ENCODE peak calls at places on chromosome 7, in four cellular contexts. One of them, this sample, is unnamed.
A peak's percentile ranks its signal among the peaks of the same experiment; 100 is the strongest.

GRCh38 chr7:125876436-125876835 is 946.8 kb upstream of the POT1 start:
- DNase-seq in OCI-LY7: no peak
- DNase-seq in mammary epithelial cell: peak; percentile 35
- DNase-seq in HepG2: no peak
- DNase-seq in this sample: no peak

GRCh38 chr7:107813524-107813923 is 10.5 kb upstream of the SLC26A3 start:
- DNase-seq in OCI-LY7: no peak
- DNase-seq in mammary epithelial cell: no peak
- DNase-seq in HepG2: no peak
- DNase-seq in this sample: no peak

GRCh38 chr7:72435366-72435765 is 23.2 kb upstream of the CALN1 start:
- DNase-seq in OCI-LY7: no peak
- DNase-seq in mammary epithelial cell: no peak
- DNase-seq in HepG2: no peak
- DNase-seq in this sample: peak; percentile 10

GRCh38 chr7:27111753-27112277 is 9.3 kb upstream of the HOXA2 start:
- DNase-seq in OCI-LY7: no peak
- DNase-seq in mammary epithelial cell: no peak
- DNase-seq in HepG2: no peak
- DNase-seq in this sample: no peak

GRCh38 chr7:86664486-86664885 is 20.8 kb downstream of the GRM3 start:
- DNase-seq in OCI-LY7: no peak
- DNase-seq in mammary epithelial cell: no peak
- DNase-seq in HepG2: no peak
- DNase-seq in this sample: no peak

GRCh38 chr7:50497968-50498367 is 47.8 kb upstream of the FIGNL1 start:
- DNase-seq in OCI-LY7: no peak
- DNase-seq in mammary epithelial cell: peak; percentile 48
- DNase-seq in HepG2: no peak
- DNase-seq in this sample: no peak

GRCh38 chr7:73966941-73967831 is 60.8 kb upstream of the ELN start:
- DNase-seq in OCI-LY7: no peak
- DNase-seq in mammary epithelial cell: no peak
- DNase-seq in HepG2: no peak
- DNase-seq in this sample: no peak

GRCh38 chr7:124764847-124765400 is 668 bp downstream of the GPR37 start:
- DNase-seq in OCI-LY7: no peak
- DNase-seq in mammary epithelial cell: peak; percentile 2
- DNase-seq in HepG2: no peak
- DNase-seq in this sample: peak; percentile 26

GRCh38 chr7:145082366-145083240 is 246.8 kb upstream of the TPK1 start:
- DNase-seq in OCI-LY7: peak; percentile 40
- DNase-seq in mammary epithelial cell: no peak
- DNase-seq in HepG2: no peak
- DNase-seq in this sample: no peak

GRCh38 chr7:80918909-80919721 is at the start of gene SEMA3C:
- DNase-seq in OCI-LY7: no peak
- DNase-seq in mammary epithelial cell: peak; percentile 97
- DNase-seq in HepG2: peak; percentile 65
- DNase-seq in this sample: peak; percentile 96

GRCh38 chr7:112452102-112452888 is 2.0 kb downstream of the IFRD1 start:
- DNase-seq in OCI-LY7: peak; percentile 60
- DNase-seq in mammary epithelial cell: peak; percentile 36
- DNase-seq in HepG2: peak; percentile 42
- DNase-seq in this sample: peak; percentile 62

GRCh38 chr7:3730271-3730670 is 429.2 kb downstream of the SDK1 start:
- DNase-seq in OCI-LY7: no peak
- DNase-seq in mammary epithelial cell: no peak
- DNase-seq in HepG2: no peak
- DNase-seq in this sample: no peak

GRCh38 chr7:134212576-134213546 is 85.7 kb downstream of the LRGUK start:
- DNase-seq in OCI-LY7: no peak
- DNase-seq in mammary epithelial cell: no peak
- DNase-seq in HepG2: no peak
- DNase-seq in this sample: no peak

GRCh38 chr7:99108615-99109014 is 35.3 kb downstream of the SMURF1 start:
- DNase-seq in OCI-LY7: no peak
- DNase-seq in mammary epithelial cell: no peak
- DNase-seq in HepG2: no peak
- DNase-seq in this sample: no peak

GRCh38 chr7:99105756-99106155 is 38.2 kb downstream of the SMURF1 start:
- DNase-seq in OCI-LY7: no peak
- DNase-seq in mammary epithelial cell: no peak
- DNase-seq in HepG2: no peak
- DNase-seq in this sample: no peak

GRCh38 chr7:99106869-99107268 is 37.0 kb downstream of the SMURF1 start:
- DNase-seq in OCI-LY7: no peak
- DNase-seq in mammary epithelial cell: peak; percentile 76
- DNase-seq in HepG2: no peak
- DNase-seq in this sample: no peak

GRCh38 chr7:99104631-99105030 is 39.3 kb downstream of the SMURF1 start:
- DNase-seq in OCI-LY7: no peak
- DNase-seq in mammary epithelial cell: no peak
- DNase-seq in HepG2: no peak
- DNase-seq in this sample: no peak

GRCh38 chr7:99106411-99106810 is 37.5 kb downstream of the SMURF1 start:
- DNase-seq in OCI-LY7: no peak
- DNase-seq in mammary epithelial cell: no peak
- DNase-seq in HepG2: peak; percentile 60
- DNase-seq in this sample: no peak
- H3K4me2 ChIP-seq in OCI-LY7: no peak overlapping the region
- H3K4me2 ChIP-seq in mammary epithelial cell: peak overlapping the region; percentile 56
- H3K4me2 ChIP-seq in HepG2: peak overlapping the region; percentile 26
- H3K4me2 ChIP-seq in this sample: peak overlapping the region; percentile 5

GRCh38 chr7:117931314-117931713 is 58.1 kb upstream of the CTTNBP2 start:
- DNase-seq in OCI-LY7: no peak
- DNase-seq in mammary epithelial cell: no peak
- DNase-seq in HepG2: no peak
- DNase-seq in this sample: no peak

GRCh38 chr7:117942780-117943179 is 69.5 kb upstream of the CTTNBP2 start:
- DNase-seq in OCI-LY7: no peak
- DNase-seq in mammary epithelial cell: no peak
- DNase-seq in HepG2: no peak
- DNase-seq in this sample: no peak

GRCh38 chr7:117941138-117941810 is 68.0 kb upstream of the CTTNBP2 start:
- DNase-seq in OCI-LY7: no peak
- DNase-seq in mammary epithelial cell: no peak
- DNase-seq in HepG2: no peak
- DNase-seq in this sample: no peak

GRCh38 chr7:117937726-117938483 is 64.7 kb upstream of the CTTNBP2 start:
- DNase-seq in OCI-LY7: no peak
- DNase-seq in mammary epithelial cell: no peak
- DNase-seq in HepG2: peak; percentile 43
- DNase-seq in this sample: peak; percentile 19

DNA sequence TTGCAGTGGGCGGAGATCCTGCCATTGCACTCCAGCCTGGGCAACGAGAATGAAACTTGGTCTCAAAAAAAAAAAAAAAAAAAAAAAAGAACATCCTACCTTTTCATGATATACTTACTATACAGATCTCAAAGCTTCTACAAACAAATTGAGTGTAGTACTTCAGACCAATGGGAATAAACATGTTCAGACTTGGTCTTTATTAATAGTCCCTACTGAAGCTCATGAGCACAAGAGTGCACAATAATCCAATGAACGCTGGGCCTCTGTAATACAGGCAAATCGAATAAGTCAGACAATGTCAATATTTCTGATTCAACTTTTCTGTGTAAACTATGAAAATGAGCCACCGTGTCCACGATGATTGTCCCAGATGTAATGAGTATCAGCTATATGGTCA is 63.8 kb upstream of the CTTNBP2 start:
- DNase-seq in OCI-LY7: no peak
- DNase-seq in mammary epithelial cell: no peak
- DNase-seq in HepG2: no peak
- DNase-seq in this sample: no peak
- H4K20me1 ChIP-seq in OCI-LY7: no peaks in the 10 kb centered on the region
- H4K20me1 ChIP-seq in mammary epithelial cell: no peaks in the 10 kb centered on the region
- H4K20me1 ChIP-seq in HepG2: no peaks in the 10 kb centered on the region
- H4K20me1 ChIP-seq in this sample: no peaks in the 10 kb centered on the region

GRCh38 chr7:45927724-45928123 is 6.7 kb upstream of the IGFBP3 start:
- DNase-seq in OCI-LY7: no peak
- DNase-seq in mammary epithelial cell: no peak
- DNase-seq in HepG2: no peak
- DNase-seq in this sample: no peak
- H3K4me3 ChIP-seq in OCI-LY7: no peak overlapping the region
- H3K4me3 ChIP-seq in mammary epithelial cell: no peak overlapping the region
- H3K4me3 ChIP-seq in HepG2: no peak overlapping the region
- H3K4me3 ChIP-seq in this sample: no peak overlapping the region

DNA sequence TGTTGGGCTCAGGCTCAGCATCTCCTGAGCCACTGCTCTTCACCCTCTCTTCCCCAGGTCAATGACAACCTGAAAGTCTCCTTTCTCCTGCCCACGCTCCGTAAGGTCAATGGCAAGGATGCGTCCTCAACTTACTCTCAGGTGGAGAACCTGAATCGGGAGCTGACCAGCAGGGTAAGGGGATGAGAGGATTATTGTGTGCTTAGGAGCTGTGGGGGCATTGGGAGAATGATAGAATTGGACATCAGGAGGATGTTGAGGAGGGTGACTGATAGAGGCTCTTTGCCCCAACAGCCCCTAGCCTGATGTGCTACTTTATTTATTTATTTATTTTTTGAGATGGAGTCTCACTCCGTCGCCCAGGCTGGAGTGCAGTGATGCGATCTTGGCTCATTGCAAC is 1.3 kb downstream of the LRWD1 start:
- DNase-seq in OCI-LY7: no peak
- DNase-seq in mammary epithelial cell: no peak
- DNase-seq in HepG2: no peak
- DNase-seq in this sample: no peak
- H3K4me2 ChIP-seq in OCI-LY7: peak overlapping the region; percentile 96
- H3K4me2 ChIP-seq in mammary epithelial cell: peak overlapping the region; percentile 84
- H3K4me2 ChIP-seq in HepG2: peak overlapping the region; percentile 87
- H3K4me2 ChIP-seq in this sample: peak overlapping the region; percentile 86

GRCh38 chr7:6512892-6513291 is 38.4 kb downstream of the GRID2IP start:
- DNase-seq in OCI-LY7: no peak
- DNase-seq in mammary epithelial cell: no peak
- DNase-seq in HepG2: no peak
- DNase-seq in this sample: no peak
- H4K20me1 ChIP-seq in OCI-LY7: no peaks in the 10 kb centered on the region
- H4K20me1 ChIP-seq in mammary epithelial cell: no peaks in the 10 kb centered on the region
- H4K20me1 ChIP-seq in HepG2: no peaks in the 10 kb centered on the region
- H4K20me1 ChIP-seq in this sample: no peaks in the 10 kb centered on the region

DNA sequence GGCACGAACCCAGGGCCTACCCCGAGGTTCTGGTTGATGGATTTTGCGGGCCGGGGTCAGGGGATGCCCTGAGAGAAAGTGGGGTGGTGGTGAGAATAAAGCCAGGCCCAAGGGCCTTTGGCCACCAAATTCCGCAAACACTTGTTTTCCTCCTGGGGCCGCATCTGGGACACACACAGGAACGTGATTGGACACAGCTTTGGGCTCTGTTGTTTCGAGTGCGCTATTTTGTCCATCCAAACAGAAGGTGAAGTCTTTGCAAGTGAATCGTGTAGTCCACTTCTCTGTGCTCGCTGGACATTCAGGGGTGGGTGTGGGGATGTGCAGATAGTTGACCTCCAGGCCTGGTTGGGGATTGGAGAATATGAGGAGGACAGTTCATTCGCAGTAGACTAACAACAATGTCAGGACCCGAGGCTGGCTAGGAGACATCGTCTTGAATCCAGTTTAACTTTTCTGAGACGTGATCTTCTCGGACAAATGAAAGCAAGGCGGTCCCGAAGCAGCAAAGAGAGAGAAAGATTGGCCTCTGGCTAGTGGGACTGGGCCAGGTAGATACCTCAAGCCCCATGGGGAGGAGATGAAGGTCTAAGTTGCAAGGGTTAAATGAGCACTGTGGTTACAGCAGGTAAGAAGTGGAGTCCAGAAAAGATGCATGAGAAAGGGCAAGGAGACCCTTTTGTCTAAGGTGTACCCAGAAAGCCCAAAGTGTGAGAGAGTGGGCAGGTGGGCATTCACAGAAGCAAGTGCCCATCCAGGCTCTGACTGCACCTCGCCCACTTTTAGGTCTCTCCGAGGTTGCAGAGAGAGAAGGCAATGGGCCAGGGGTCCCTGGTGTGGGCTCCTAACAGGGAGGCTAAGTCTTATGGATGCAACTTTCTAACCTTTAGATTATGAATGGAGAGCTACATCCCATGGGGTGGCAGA is 761 bp upstream of the FAM131B start:
- DNase-seq in OCI-LY7: no peak
- DNase-seq in mammary epithelial cell: no peak
- DNase-seq in HepG2: no peak
- DNase-seq in this sample: no peak
- H3K4me3 ChIP-seq in OCI-LY7: no peak overlapping the region
- H3K4me3 ChIP-seq in mammary epithelial cell: peak overlapping the region; percentile 53
- H3K4me3 ChIP-seq in HepG2: no peak overlapping the region
- H3K4me3 ChIP-seq in this sample: no peak overlapping the region

GRCh38 chr7:67487316-67487715 is 490.7 kb downstream of the TYW1 start:
- DNase-seq in OCI-LY7: no peak
- DNase-seq in mammary epithelial cell: no peak
- DNase-seq in HepG2: no peak
- DNase-seq in this sample: no peak

GRCh38 chr7:67489881-67490280 is 493.2 kb downstream of the TYW1 start:
- DNase-seq in OCI-LY7: no peak
- DNase-seq in mammary epithelial cell: no peak
- DNase-seq in HepG2: no peak
- DNase-seq in this sample: no peak

DNA sequence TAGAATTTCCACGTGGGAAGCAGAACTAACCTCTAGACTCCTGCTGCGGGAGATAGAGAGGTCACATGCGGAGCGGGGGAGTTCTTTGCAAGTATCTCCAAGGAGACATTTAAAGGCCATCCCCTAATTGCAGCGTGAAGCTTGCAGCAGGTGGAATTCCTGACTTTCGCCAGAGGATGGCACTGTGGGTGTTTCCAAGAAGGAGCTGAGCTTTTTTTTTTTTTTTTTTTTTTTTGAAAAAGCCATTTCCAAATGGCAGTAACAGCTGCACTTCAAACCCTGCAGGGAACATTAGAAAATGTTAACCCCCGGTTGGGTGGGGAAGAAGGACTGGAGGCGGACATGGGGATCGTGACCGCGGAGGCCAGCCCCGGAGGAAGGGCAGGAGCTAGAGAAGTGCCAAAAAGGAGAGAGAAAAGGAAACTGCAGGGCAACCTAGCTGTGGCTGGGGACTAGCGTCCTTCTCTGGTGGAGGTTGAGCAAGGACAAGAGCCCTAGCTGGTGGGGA is 487.7 kb downstream of the TYW1 start:
- DNase-seq in OCI-LY7: peak; percentile 62
- DNase-seq in mammary epithelial cell: peak; percentile 16
- DNase-seq in HepG2: peak; percentile 63
- DNase-seq in this sample: peak; percentile 87
- H3K4me2 ChIP-seq in OCI-LY7: no peak overlapping the region
- H3K4me2 ChIP-seq in mammary epithelial cell: no peak overlapping the region
- H3K4me2 ChIP-seq in HepG2: peak overlapping the region; percentile 54
- H3K4me2 ChIP-seq in this sample: peak overlapping the region; percentile 80

DNA sequence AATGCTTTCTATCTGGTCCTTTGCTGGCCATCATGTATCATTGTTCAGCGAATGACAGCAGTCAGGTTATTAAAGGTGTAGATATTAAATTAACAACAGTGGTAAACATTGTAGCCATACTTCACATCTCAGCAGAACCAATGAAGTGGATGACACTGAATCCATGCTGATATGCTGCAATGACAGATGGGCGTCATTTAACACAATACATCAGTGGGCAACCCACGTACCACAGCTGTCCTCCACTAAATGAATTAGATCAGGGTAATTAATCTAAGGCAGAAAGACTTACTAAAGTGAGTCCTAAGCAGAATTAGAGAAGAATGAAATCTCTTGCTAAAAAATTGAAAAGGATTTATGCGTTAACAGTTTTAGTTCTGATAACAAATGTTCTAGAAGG is 767.3 kb downstream of the NXPH1 start:
- DNase-seq in OCI-LY7: no peak
- DNase-seq in mammary epithelial cell: no peak
- DNase-seq in HepG2: no peak
- DNase-seq in this sample: no peak
- H4K20me1 ChIP-seq in OCI-LY7: no peaks in the 10 kb centered on the region
- H4K20me1 ChIP-seq in mammary epithelial cell: no peaks in the 10 kb centered on the region
- H4K20me1 ChIP-seq in HepG2: no peaks in the 10 kb centered on the region
- H4K20me1 ChIP-seq in this sample: no peaks in the 10 kb centered on the region